ENCODE peak calls at places on chromosomes 13 and 19, in seven cellular contexts. U is endothelial cell of umbilical vein, K is GM23248, C is IMR-90, Y is RWPE1, Q is Panc1, B is GM23338. O is an unnamed sample.

GRCh38 chr19:50328257-50329145 is 676 bp downstream of the KCNC3 start:
- DNase-seq in U (peak), K (peak), C (no peak), Y (no peak), Q (no peak), B (peak), O (no peak)

GRCh38 chr19:46265217-46265828 is 31.5 kb upstream of the HIF3A start:
- DNase-seq in U (peak), K (peak), C (peak), Y (peak), Q (no peak), B (peak), O (peak)

GRCh38 chr19:12841094-12841493 is 2.8 kb downstream of the MAST1 start:
- DNase-seq in U (no peak), K (peak), C (peak), Y (no peak), Q (no peak), B (peak), O (peak)

GRCh38 chr19:48616041-48616436 is 1.2 kb upstream of the FAM83E start:
- DNase-seq in U (no peak), K (no peak), C (no peak), Y (no peak), Q (no peak), B (no peak), O (no peak)

GRCh38 chr19:49772850-49773432 is 6.1 kb downstream of the AP2A1 start:
- DNase-seq in U (no peak), K (no peak), C (no peak), Y (no peak), Q (no peak), B (no peak), O (no peak)

GRCh38 chr13:76004411-76004810 is 368.3 kb downstream of the LMO7 start:
- DNase-seq in U (no peak), K (no peak), C (peak), Y (no peak), Q (no peak), B (no peak), O (no peak)

GRCh38 chr13:60147361-60147760 is 16.4 kb downstream of the DIAPH3 start:
- DNase-seq in U (no peak), K (no peak), C (no peak), Y (no peak), Q (no peak), B (no peak), O (no peak)

GRCh38 chr13:109272595-109273325 is 513.6 kb downstream of the IRS2 start:
- DNase-seq in U (no peak), K (peak), C (peak), Y (no peak), Q (no peak), B (no peak), O (no peak)

GRCh38 chr19:55549500-55550320 is 4.4 kb upstream of the SBK3 start:
- DNase-seq in U (peak), K (peak), C (peak), Y (peak), Q (peak), B (peak), O (peak)

GRCh38 chr19:1933942-1934341 is 7.0 kb upstream of the CSNK1G2 start:
- DNase-seq in U (no peak), K (no peak), C (no peak), Y (no peak), Q (no peak), B (no peak), O (no peak)

GRCh38 chr13:23081901-23082300 is 98.9 kb upstream of the SGCG start:
- DNase-seq in U (no peak), K (no peak), C (no peak), Y (no peak), Q (no peak), B (no peak), O (no peak)

GRCh38 chr13:75544681-75545333 is 4.8 kb upstream of the UCHL3 start:
- DNase-seq in U (no peak), K (peak), C (peak), Y (peak), Q (no peak), B (no peak), O (no peak)

GRCh38 chr13:40221460-40222201 is 444.8 kb downstream of the FOXO1 start:
- DNase-seq in U (no peak), K (peak), C (no peak), Y (no peak), Q (no peak), B (no peak), O (peak)

GRCh38 chr19:36051637-36052036 is 2.4 kb downstream of the THAP8 start:
- DNase-seq in U (no peak), K (no peak), C (no peak), Y (no peak), Q (no peak), B (peak), O (no peak)

GRCh38 chr13:25886438-25887214 is 165.2 kb downstream of the SHISA2 start:
- DNase-seq in U (peak), K (peak), C (peak), Y (peak), Q (peak), B (no peak), O (peak)

GRCh38 chr13:30696278-30697176 is 38.8 kb upstream of the ALOX5AP start:
- DNase-seq in U (no peak), K (peak), C (peak), Y (no peak), Q (no peak), B (peak), O (peak)

GRCh38 chr19:2949939-2950285 is 5.1 kb upstream of the ZNF77 start:
- DNase-seq in U (peak), K (peak), C (peak), Y (peak), Q (no peak), B (peak), O (peak)

GRCh38 chr19:55494172-55494761 is 6.0 kb downstream of the SSC5D start:
- DNase-seq in U (no peak), K (no peak), C (peak), Y (no peak), Q (no peak), B (no peak), O (no peak)

GRCh38 chr13:102878491-102878890 is 32.7 kb downstream of the ERCC5 start:
- DNase-seq in U (peak), K (peak), C (peak), Y (no peak), Q (no peak), B (peak), O (no peak)

GRCh38 chr13:95087746-95088305 is 213.4 kb downstream of the ABCC4 start:
- DNase-seq in U (peak), K (peak), C (peak), Y (no peak), Q (no peak), B (no peak), O (no peak)

GRCh38 chr19:45069056-45069455 is 7.2 kb downstream of the ZNF296 start:
- DNase-seq in U (no peak), K (peak), C (no peak), Y (peak), Q (no peak), B (peak), O (peak)

GRCh38 chr13:76503756-76504155 is 382.4 kb downstream of the KCTD12 start:
- DNase-seq in U (no peak), K (no peak), C (no peak), Y (no peak), Q (no peak), B (no peak), O (peak)

GRCh38 chr19:57103573-57104277 is 16.1 kb upstream of the USP29 start:
- DNase-seq in U (peak), K (peak), C (peak), Y (peak), Q (no peak), B (peak), O (peak)

GRCh38 chr13:48222358-48223015 is 10.5 kb upstream of the ITM2B start:
- DNase-seq in U (no peak), K (peak), C (peak), Y (no peak), Q (no peak), B (no peak), O (no peak)

GRCh38 chr19:3458229-3458555 is 22.1 kb downstream of the SMIM24 start:
- DNase-seq in U (no peak), K (peak), C (no peak), Y (no peak), Q (no peak), B (peak), O (no peak)

GRCh38 chr13:83881917-83882625 is at the start of gene SLITRK1:
- DNase-seq in U (no peak), K (peak), C (peak), Y (peak), Q (no peak), B (peak), O (peak)

GRCh38 chr19:45168767-45169351 is 8.1 kb upstream of the NKPD1 start:
- DNase-seq in U (no peak), K (no peak), C (no peak), Y (no peak), Q (no peak), B (no peak), O (no peak)

GRCh38 chr19:3606174-3606689 is 443 bp downstream of the TBXA2R start:
- DNase-seq in U (no peak), K (peak), C (no peak), Y (no peak), Q (no peak), B (peak), O (no peak)

GRCh38 chr13:44068737-44069136 is 189.0 kb downstream of the LACC1 start:
- DNase-seq in U (peak), K (peak), C (peak), Y (peak), Q (no peak), B (peak), O (peak)
- H3K27ac ChIP-seq in U (no peak), K (peak), C (no peak), Y (no peak), Q (no peak), B (no peak), O (no peak)

GRCh38 chr19:10116866-10117616 is 2.7 kb downstream of the EIF3G start:
- DNase-seq in U (no peak), K (no peak), C (no peak), Y (no peak), Q (no peak), B (no peak), O (no peak)
- H3K27ac ChIP-seq in U (no peak), K (no peak), C (no peak), Y (peak), Q (no peak), B (no peak), O (no peak)

GRCh38 chr13:35887028-35887666 is 244.0 kb downstream of the DCLK1 start:
- DNase-seq in U (no peak), K (no peak), C (no peak), Y (no peak), Q (no peak), B (no peak), O (no peak)

GRCh38 chr13:35889560-35889959 is 241.6 kb downstream of the DCLK1 start:
- DNase-seq in U (no peak), K (peak), C (no peak), Y (no peak), Q (no peak), B (no peak), O (no peak)

GRCh38 chr13:35891973-35892441 is 239.2 kb downstream of the DCLK1 start:
- DNase-seq in U (no peak), K (peak), C (peak), Y (peak), Q (peak), B (no peak), O (no peak)

GRCh38 chr13:35891486-35891885 is 239.7 kb downstream of the DCLK1 start:
- DNase-seq in U (no peak), K (peak), C (peak), Y (no peak), Q (no peak), B (no peak), O (no peak)

GRCh38 chr13:35888327-35888940 is 242.7 kb downstream of the DCLK1 start:
- DNase-seq in U (no peak), K (no peak), C (peak), Y (no peak), Q (no peak), B (no peak), O (peak)
- H3K27ac ChIP-seq in U (no peak), K (no peak), C (no peak), Y (no peak), Q (no peak), B (no peak), O (no peak)

GRCh38 chr19:16875584-16876555 is 12.9 kb upstream of the F2RL3 start:
- DNase-seq in U (no peak), K (no peak), C (no peak), Y (no peak), Q (no peak), B (no peak), O (no peak)

GRCh38 chr19:16876904-16877361 is 11.9 kb upstream of the F2RL3 start:
- DNase-seq in U (peak), K (no peak), C (no peak), Y (no peak), Q (no peak), B (no peak), O (no peak)

GRCh38 chr19:16872728-16873127 is 16.1 kb upstream of the F2RL3 start:
- DNase-seq in U (no peak), K (no peak), C (no peak), Y (no peak), Q (no peak), B (no peak), O (no peak)

GRCh38 chr19:16873603-16874002 is 15.2 kb upstream of the F2RL3 start:
- DNase-seq in U (no peak), K (no peak), C (no peak), Y (no peak), Q (no peak), B (no peak), O (no peak)

GRCh38 chr19:16874250-16874977 is 14.4 kb upstream of the F2RL3 start:
- DNase-seq in U (no peak), K (no peak), C (no peak), Y (no peak), Q (no peak), B (no peak), O (no peak)
- H3K27ac ChIP-seq in U (peak), K (peak), C (no peak), Y (peak), Q (no peak), B (peak), O (no peak)

DNA sequence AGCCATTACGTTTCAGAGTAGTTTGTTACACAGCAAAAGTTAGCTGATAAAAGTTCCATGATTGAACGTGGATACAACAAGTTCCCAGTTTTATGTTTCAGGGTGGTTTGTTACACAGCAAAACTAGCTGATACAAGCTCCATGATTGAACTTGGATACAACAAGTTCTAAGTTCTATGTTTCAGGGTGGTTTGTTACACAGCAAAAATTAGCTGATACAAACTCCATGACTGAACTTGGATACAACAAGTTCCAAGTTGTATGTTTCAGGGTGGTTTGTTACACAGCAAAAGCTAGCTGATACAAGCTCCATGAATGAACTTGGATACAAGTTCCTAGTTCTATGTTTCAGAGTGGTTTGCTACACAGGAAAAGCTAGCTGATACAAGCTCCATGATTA is 47.6 kb downstream of the INSR start:
- DNase-seq in U (no peak), K (no peak), C (no peak), Y (no peak), Q (no peak), B (no peak), O (no peak)
- H3K27ac ChIP-seq in U (no peak), K (no peak), C (no peak), Y (no peak), Q (no peak), B (no peak), O (no peak)

GRCh38 chr19:16416574-16416973 is 55.2 kb downstream of the EPS15L1 start:
- DNase-seq in U (no peak), K (no peak), C (peak), Y (no peak), Q (no peak), B (no peak), O (no peak)
- H3K27ac ChIP-seq in U (no peak), K (no peak), C (no peak), Y (peak), Q (no peak), B (no peak), O (no peak)

DNA sequence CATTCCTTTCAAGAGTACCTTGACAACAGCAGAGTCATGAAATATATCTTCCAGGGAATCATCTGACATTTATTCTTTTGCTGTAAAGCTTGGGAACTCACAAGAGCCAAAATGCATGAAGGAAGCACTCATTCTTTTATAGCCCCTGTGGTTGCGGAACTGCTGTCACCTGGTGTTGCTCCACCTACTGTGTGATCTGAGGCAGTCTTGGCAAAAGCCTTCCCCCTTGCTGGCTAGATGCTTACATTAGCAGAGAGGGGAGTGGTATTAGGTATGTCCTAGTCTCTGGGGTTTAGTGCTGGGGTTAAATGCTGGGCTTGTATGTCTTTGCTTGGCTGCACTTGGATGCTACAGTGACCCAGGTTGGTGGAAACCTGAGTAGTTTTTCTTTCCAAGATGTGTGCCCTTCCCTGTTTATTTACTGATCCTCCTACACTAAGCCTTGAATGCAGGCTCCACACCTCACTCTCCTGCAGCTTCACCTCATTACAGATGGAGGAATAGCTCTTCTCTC is 99.3 kb downstream of the WDFY2 start:
- DNase-seq in U (no peak), K (no peak), C (no peak), Y (no peak), Q (no peak), B (peak), O (no peak)
- H3K27ac ChIP-seq in U (no peak), K (peak), C (no peak), Y (no peak), Q (no peak), B (no peak), O (no peak)

DNA sequence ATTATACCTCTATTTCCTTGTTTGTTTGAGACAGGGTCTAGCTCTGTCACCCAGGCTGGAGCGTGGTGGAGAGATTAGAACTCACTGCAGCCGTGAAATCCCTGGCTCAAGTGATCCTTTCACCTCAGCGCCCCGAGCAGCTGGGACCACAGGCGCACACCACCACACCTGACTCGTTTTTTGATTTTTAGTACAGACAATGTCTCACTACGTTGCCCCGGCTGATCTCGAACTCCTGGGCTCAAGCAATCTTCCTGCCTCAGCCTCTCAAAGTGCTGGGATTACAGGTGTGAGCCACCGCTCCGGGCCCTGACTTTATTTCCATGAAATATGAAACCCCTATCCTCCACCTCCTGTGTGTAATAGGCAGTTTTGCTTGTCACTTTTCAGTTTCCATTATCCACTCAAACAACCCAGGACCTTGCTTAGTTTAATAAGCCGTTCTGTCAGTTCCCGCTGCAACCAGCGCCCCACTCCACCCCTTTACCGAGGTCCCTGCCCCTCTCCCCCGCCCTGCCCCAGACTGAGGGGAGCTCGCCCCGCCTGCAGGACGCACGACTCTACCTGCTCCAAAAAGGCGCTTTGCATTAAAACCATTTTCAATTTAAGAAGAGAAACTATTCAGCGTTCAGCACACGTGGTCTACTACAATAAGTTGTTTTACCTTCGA is 16.9 kb downstream of the ZNF816 start:
- DNase-seq in U (no peak), K (no peak), C (no peak), Y (no peak), Q (no peak), B (no peak), O (no peak)
- H3K27ac ChIP-seq in U (no peak), K (no peak), C (no peak), Y (no peak), Q (no peak), B (peak), O (no peak)

DNA sequence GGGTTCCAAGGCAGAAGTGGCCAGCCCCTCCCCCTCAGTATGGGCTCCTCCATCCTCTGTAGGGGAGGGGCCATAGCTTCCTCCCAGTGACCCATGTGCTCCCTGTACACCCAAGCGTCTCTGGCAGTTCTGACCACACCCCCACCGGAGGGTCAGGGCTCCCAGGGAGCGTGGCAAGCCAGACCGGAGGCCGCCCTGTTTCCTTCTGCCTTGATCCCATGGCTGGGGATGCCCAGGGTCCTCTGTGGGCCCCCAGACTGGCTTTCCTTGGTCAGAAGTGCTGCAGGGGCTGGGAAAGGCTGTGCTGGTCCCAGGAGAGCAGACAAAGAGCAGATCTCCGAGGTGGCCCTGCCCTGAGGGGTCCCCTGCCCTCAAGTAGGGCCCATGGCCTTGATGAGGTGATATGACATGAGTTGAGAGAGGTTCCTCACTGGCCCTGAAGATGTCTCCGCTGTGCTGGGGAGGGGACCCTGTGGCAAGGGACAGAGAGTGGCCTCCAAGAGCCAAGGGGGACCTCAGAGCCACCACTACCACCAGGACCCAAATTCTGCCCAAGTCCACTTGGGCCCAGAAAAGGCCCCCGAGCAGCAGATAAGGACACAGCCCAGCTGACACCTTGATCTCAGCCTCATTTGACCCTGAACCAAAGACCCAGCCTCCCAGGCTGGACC is 7.8 kb upstream of the F2RL3 start:
- DNase-seq in U (no peak), K (no peak), C (no peak), Y (no peak), Q (no peak), B (no peak), O (no peak)
- H3K27ac ChIP-seq in U (no peak), K (no peak), C (no peak), Y (peak), Q (no peak), B (no peak), O (no peak)

GRCh38 chr19:14116525-14116917 is 1.0 kb downstream of the PRKACA start:
- DNase-seq in U (no peak), K (peak), C (no peak), Y (no peak), Q (no peak), B (no peak), O (no peak)
- H3K27ac ChIP-seq in U (no peak), K (no peak), C (peak), Y (peak), Q (peak), B (no peak), O (peak)